ENCODE peak calls at places on chromosomes 1 and 21, in nine cellular contexts. A, W, F, S, D, Y, U, T and M are unnamed samples.

GRCh38 chr1:213389061-213389581 is 338.1 kb downstream of the RPS6KC1 start:
- DNase-seq in Y (no peak), S (no peak), W (no peak), U (no peak), T (no peak), A (no peak), F (no peak), D (no peak), M (no peak)

GRCh38 chr1:164589408-164589807 is 30.4 kb downstream of the PBX1 start:
- DNase-seq in S (no peak), W (no peak), Y (no peak), F (no peak), A (no peak), U (no peak), T (no peak), D (no peak), M (no peak)

GRCh38 chr1:235945775-235946565 is 79.3 kb upstream of the LYST start:
- DNase-seq in T (no peak), A (peak), W (no peak), S (no peak), F (no peak), Y (no peak), U (no peak), D (no peak), M (no peak)

GRCh38 chr1:46062651-46063319 is 69.6 kb downstream of the PIK3R3 start:
- DNase-seq in A (no peak), Y (no peak), F (peak), W (peak), T (no peak), D (no peak), U (no peak), S (no peak), M (no peak)

GRCh38 chr1:115255154-115255553 is 82.9 kb downstream of the NGF start:
- DNase-seq in T (no peak), Y (no peak), F (no peak), U (no peak), S (no peak), D (no peak), A (no peak), W (no peak), M (no peak)

GRCh38 chr21:32520885-32521735 is 64.2 kb downstream of the TCP10L start:
- DNase-seq in Y (peak), U (peak), A (peak), W (peak), S (peak), D (peak), F (peak), T (peak), M (peak)

GRCh38 chr1:87197156-87197555 is 131.5 kb upstream of the LMO4 start:
- DNase-seq in T (no peak), Y (no peak), S (no peak), A (no peak), F (no peak), U (no peak), D (no peak), W (no peak), M (no peak)

GRCh38 chr21:36156815-36157670 is at the start of gene DOP1B:
- DNase-seq in U (no peak), D (no peak), F (no peak), T (no peak), Y (no peak), A (no peak), W (peak), S (peak), M (no peak)

GRCh38 chr1:243595527-243596206 is 254.4 kb downstream of the AKT3 start:
- DNase-seq in S (no peak), W (no peak), A (no peak), Y (no peak), D (no peak), T (no peak), U (peak), F (no peak), M (no peak)

GRCh38 chr1:11653616-11654570 is at the start of gene FBXO2:
- DNase-seq in W (no peak), F (no peak), A (peak), D (no peak), T (no peak), S (no peak), U (no peak), Y (peak), M (no peak)

GRCh38 chr1:227299688-227300087 is 18.6 kb downstream of the CDC42BPA start:
- DNase-seq in U (no peak), D (no peak), Y (no peak), F (peak), W (no peak), T (no peak), S (no peak), A (no peak), M (no peak)

GRCh38 chr1:17982197-17982596 is 125.4 kb upstream of the IGSF21 start:
- DNase-seq in F (no peak), W (no peak), S (no peak), T (no peak), U (no peak), Y (no peak), D (no peak), A (no peak), M (no peak)

GRCh38 chr1:163875927-163876320 is 554.2 kb downstream of the NUF2 start:
- DNase-seq in D (no peak), Y (no peak), T (no peak), W (no peak), S (peak), A (no peak), F (no peak), U (no peak), M (no peak)

GRCh38 chr1:61742620-61743431 is 546 bp downstream of the PATJ start:
- DNase-seq in U (no peak), W (peak), T (peak), S (no peak), D (peak), A (peak), Y (peak), F (peak), M (peak)

GRCh38 chr1:214429951-214430742 is 121.3 kb downstream of the PTPN14 start:
- DNase-seq in Y (no peak), U (no peak), W (no peak), T (no peak), A (peak), D (no peak), F (no peak), S (no peak), M (no peak)

GRCh38 chr1:165481820-165482532 is 37.0 kb upstream of the RXRG start:
- DNase-seq in S (peak), F (peak), W (peak), A (no peak), Y (no peak), D (no peak), U (peak), T (peak), M (no peak)

GRCh38 chr1:233638513-233638912 is 24.6 kb downstream of the KCNK1 start:
- DNase-seq in D (no peak), U (no peak), T (peak), S (no peak), Y (no peak), F (no peak), W (no peak), A (no peak), M (no peak)

GRCh38 chr1:110298991-110299390 is 40.2 kb upstream of the RBM15 start:
- DNase-seq in D (no peak), F (no peak), W (no peak), U (no peak), A (peak), S (no peak), Y (no peak), T (no peak), M (no peak)

GRCh38 chr1:153577138-153577537 is 11.5 kb upstream of the S100A2 start:
- DNase-seq in Y (no peak), D (no peak), W (no peak), S (no peak), T (no peak), U (no peak), A (no peak), F (no peak), M (no peak)

GRCh38 chr1:153571706-153572105 is 6.1 kb upstream of the S100A2 start:
- DNase-seq in T (no peak), D (no peak), W (no peak), S (no peak), U (no peak), F (no peak), Y (no peak), A (no peak), M (no peak)

GRCh38 chr1:153570874-153571273 is 5.2 kb upstream of the S100A2 start:
- DNase-seq in S (no peak), U (no peak), D (no peak), Y (no peak), A (no peak), F (no peak), W (no peak), T (no peak), M (no peak)

GRCh38 chr1:153572569-153573015 is 6.9 kb upstream of the S100A2 start:
- DNase-seq in F (peak), S (peak), D (peak), T (peak), U (no peak), Y (peak), W (peak), A (peak), M (peak)

DNA sequence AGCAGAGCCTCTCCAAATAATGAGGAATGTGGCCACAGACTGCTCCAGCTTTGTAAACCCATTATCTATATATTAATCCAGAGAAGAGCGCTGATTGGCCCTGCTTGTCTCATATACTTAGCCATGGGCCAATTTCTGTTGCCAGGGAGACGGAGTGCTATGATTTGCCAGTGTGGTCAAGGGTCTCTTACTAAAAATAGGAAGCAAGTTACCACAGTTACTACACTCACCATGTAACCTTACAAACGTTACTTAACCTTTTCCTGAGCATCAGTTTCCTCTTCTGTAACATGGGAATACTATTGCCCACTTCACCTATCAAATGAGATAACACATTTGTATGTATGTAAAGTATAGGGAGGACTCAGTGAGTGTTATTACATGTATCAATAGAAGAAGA is 7.7 kb upstream of the S100A2 start:
- DNase-seq in S (no peak), U (no peak), D (no peak), T (no peak), F (no peak), W (no peak), Y (no peak), A (no peak), M (no peak)
- H3K4me3 ChIP-seq in S (no peak), U (no peak), D (no peak), T (no peak), F (no peak), W (no peak), Y (no peak), A (no peak), M (no peak)

GRCh38 chr1:223276029-223276428 is 87.9 kb downstream of the SUSD4 start:
- DNase-seq in S (no peak), U (no peak), A (no peak), T (no peak), D (no peak), Y (no peak), F (no peak), W (no peak), M (no peak)
- H3K4me3 ChIP-seq in S (no peak), U (no peak), A (no peak), T (no peak), D (no peak), Y (no peak), F (no peak), W (no peak), M (no peak)

DNA sequence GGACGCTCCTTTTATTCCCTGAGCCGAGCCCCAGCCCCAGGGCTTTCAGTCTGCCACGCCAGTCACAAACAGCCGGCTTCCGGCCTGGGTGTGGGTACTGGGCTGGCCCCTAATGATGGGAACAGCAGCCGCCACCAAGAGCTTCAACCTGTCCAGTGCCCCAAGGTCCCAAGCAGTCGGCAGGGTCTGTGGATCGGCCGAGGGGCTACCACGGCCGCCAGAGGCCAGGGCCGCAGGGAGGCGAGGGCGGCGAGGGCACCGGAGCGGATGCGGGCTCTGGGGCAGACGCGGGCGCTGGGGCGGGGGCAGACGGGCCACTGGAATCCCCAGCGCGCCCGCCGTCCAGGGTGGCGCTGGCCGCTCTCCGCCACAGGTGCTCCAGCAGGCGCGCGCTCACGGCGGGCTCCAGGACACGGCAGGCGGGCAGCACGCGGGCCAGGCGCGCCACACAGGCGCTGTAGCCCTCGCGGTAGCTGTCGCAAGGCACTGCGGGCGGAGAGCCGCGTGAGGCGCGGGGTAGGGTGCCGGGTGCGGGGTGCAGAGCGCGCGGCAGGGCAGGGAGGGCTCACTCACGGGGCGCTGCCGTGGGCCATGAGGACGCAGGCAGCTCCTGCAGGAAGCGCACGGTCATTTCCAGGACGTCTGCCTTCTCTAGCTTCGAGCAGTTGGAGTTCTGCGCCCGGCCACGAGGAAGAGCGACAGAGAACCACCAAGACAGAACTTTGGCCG is 887 bp downstream of the HES2 start:
- DNase-seq in A (no peak), W (peak), D (no peak), F (no peak), S (no peak), T (no peak), U (no peak), Y (no peak), M (no peak)
- H3K4me3 ChIP-seq in A (no peak), W (peak), D (no peak), F (no peak), S (peak), T (no peak), U (no peak), Y (no peak), M (peak)

GRCh38 chr1:155195201-155196102 is 12.2 kb downstream of the THBS3 start:
- DNase-seq in F (no peak), U (no peak), S (no peak), W (peak), Y (no peak), D (peak), T (no peak), A (no peak), M (no peak)
- H3K4me3 ChIP-seq in F (peak), U (peak), S (no peak), W (no peak), Y (no peak), D (peak), T (peak), A (no peak), M (peak)

GRCh38 chr1:107499139-107499744 is 358.4 kb downstream of the NTNG1 start:
- DNase-seq in Y (no peak), U (no peak), W (no peak), S (no peak), F (no peak), T (no peak), D (no peak), A (no peak), M (no peak)
- H3K4me3 ChIP-seq in Y (no peak), U (no peak), W (no peak), S (no peak), F (no peak), T (no peak), D (no peak), A (no peak), M (no peak)

GRCh38 chr1:56671085-56671484 is 26.0 kb downstream of the PRKAA2 start:
- DNase-seq in U (no peak), D (no peak), F (no peak), T (no peak), S (no peak), W (no peak), A (no peak), Y (no peak), M (no peak)

GRCh38 chr1:56671542-56671941 is 26.4 kb downstream of the PRKAA2 start:
- DNase-seq in A (no peak), W (no peak), D (no peak), F (no peak), S (no peak), U (no peak), Y (no peak), T (no peak), M (no peak)

GRCh38 chr1:56666112-56666608 is 21.0 kb downstream of the PRKAA2 start:
- DNase-seq in A (no peak), S (no peak), U (no peak), D (no peak), W (no peak), F (no peak), T (no peak), Y (no peak), M (no peak)

GRCh38 chr1:56672579-56672978 is 27.5 kb downstream of the PRKAA2 start:
- DNase-seq in F (no peak), D (no peak), A (no peak), U (no peak), T (no peak), W (no peak), S (no peak), Y (no peak), M (no peak)

DNA sequence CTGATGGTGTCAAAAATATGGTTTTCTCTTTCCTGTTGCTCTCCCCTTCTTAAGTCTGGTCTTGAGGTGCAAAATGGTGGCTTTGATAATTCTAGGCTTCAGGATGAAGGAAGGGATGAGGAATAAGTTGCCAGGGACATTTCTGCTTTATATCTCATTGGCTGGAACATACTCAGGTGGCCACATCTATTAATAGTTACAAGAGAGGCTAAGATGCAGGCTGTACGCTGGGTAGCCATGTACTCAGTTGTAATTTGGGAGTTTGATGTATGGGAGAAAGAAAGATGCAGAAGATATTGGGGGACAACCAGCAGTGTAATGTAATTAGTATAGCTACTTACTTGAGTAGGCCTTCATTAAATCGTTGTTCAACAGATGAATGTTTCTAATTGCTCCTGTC is 25.2 kb downstream of the PRKAA2 start:
- DNase-seq in F (no peak), A (no peak), Y (no peak), D (no peak), W (no peak), U (no peak), S (no peak), T (no peak), M (no peak)
- H3K4me3 ChIP-seq in F (no peak), A (no peak), Y (no peak), D (no peak), W (no peak), U (no peak), S (no peak), T (no peak), M (no peak)

GRCh38 chr1:162197041-162197511 is 127.6 kb downstream of the NOS1AP start:
- DNase-seq in S (no peak), D (no peak), U (no peak), Y (no peak), T (no peak), A (no peak), W (no peak), F (no peak), M (no peak)
- H3K4me3 ChIP-seq in S (no peak), D (no peak), U (no peak), Y (no peak), T (no peak), A (no peak), W (no peak), F (no peak), M (no peak)

DNA sequence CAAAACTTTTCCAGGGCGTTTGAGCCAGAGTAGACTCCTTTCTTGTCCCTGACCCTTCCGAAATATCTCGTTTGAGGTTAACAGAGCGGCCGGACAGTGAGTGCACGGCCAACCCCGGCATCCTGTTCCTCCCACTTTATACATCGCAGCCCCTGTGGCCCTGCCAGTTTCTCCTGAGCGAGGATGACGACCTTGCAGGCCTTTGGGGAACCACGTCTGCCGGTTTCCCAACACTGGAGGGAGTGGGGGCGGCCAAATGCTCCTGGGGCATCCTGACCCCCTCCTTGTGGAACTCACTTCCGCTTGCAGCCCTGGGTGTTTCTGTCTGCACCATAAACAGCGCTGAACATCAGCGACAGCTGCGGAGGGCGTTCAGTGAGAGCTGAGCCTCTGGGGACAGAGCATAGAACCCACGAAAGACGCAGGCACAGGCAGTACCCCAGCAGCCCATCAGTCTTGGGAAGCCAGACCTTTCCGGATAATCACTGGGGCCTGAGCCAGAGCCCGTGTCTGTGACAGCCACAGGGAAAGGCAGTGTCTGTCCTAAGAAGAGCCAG is 4.8 kb upstream of the KCNAB2 start:
- DNase-seq in F (no peak), T (no peak), W (no peak), A (no peak), S (no peak), D (no peak), U (no peak), Y (no peak), M (no peak)
- H3K4me3 ChIP-seq in F (no peak), T (no peak), W (no peak), A (no peak), S (no peak), D (no peak), U (no peak), Y (no peak), M (no peak)

GRCh38 chr1:1435094-1435903 is at the start of gene VWA1:
- DNase-seq in D (no peak), U (no peak), W (peak), S (no peak), F (no peak), A (no peak), T (peak), Y (peak), M (peak)

GRCh38 chr1:1435911-1436633 is 582 bp downstream of the VWA1 start:
- DNase-seq in W (peak), F (no peak), U (no peak), Y (no peak), T (peak), A (no peak), S (no peak), D (no peak), M (no peak)

GRCh38 chr1:1437033-1437903 is 1.8 kb downstream of the VWA1 start:
- DNase-seq in S (no peak), F (no peak), D (no peak), Y (no peak), A (no peak), W (no peak), U (no peak), T (peak), M (no peak)

GRCh38 chr1:1437904-1438376 is 2.5 kb downstream of the VWA1 start:
- DNase-seq in D (no peak), S (no peak), T (no peak), Y (peak), U (no peak), A (no peak), W (peak), F (no peak), M (no peak)

DNA sequence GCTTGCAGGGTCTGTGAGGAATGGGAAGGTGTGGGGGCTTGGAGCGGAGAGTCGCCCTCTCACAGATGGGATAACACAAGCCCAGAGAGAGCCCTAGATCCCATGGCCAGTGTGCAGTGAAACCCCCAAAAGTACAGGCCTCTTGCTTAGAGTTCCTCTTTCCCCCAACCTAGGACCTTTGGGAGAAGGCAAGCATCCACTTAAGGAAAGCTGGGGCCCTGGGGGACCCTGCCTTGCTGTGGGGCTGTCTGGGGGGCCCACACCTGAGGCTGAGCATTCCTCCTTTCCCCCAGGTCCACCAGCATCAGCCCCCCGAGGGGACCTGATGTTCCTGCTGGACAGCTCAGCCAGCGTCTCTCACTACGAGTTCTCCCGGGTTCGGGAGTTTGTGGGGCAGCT is 1.1 kb downstream of the VWA1 start:
- DNase-seq in U (no peak), W (no peak), F (no peak), S (no peak), A (no peak), D (no peak), Y (no peak), T (no peak), M (no peak)
- H3K4me3 ChIP-seq in U (no peak), W (no peak), F (no peak), S (no peak), A (no peak), D (no peak), Y (no peak), T (no peak), M (peak)